ENCODE peak calls at places on chromosomes 1 and 21, in seven cellular contexts. C is AG04450, I is AG09309, S is left ventricle myocardium inferior, Y is NB4, Q is dorsolateral prefrontal cortex, Z is OCI-LY7. W is an unnamed sample.

GRCh38 chr1:8394456-8395321 is 76.8 kb downstream of the SLC45A1 start:
- DNase-seq in C (peak; percentile 82), I (peak; percentile 80), S (no peak), Y (no peak), Q (no peak), Z (no peak), W (no peak)

GRCh38 chr1:116446686-116447085 is 73.6 kb downstream of the ATP1A1 start:
- DNase-seq in C (no peak), I (no peak), S (no peak), Y (no peak), Q (no peak), Z (no peak), W (no peak)

GRCh38 chr1:41670558-41670957 is 186.1 kb upstream of the EDN2 start:
- DNase-seq in C (no peak), I (peak; percentile 31), S (no peak), Y (no peak), Q (no peak), Z (no peak), W (no peak)

GRCh38 chr21:34514576-34515135 is 2.6 kb upstream of the KCNE1 start:
- DNase-seq in C (no peak), I (no peak), S (no peak), Y (no peak), Q (no peak), Z (no peak), W (no peak)

GRCh38 chr1:117612517-117613248 is 6.8 kb downstream of the TENT5C start:
- DNase-seq in C (peak; percentile 58), I (peak; percentile 78), S (no peak), Y (peak; percentile 89), Q (no peak), Z (no peak), W (no peak)

GRCh38 chr1:7962011-7962335 is 462 bp downstream of the PARK7 start:
- DNase-seq in C (no peak), I (no peak), S (no peak), Y (no peak), Q (no peak), Z (no peak), W (no peak)

GRCh38 chr1:247857986-247858356 is 984 bp downstream of the TRIM58 start:
- DNase-seq in C (no peak), I (no peak), S (no peak), Y (no peak), Q (no peak), Z (no peak), W (no peak)

GRCh38 chr1:61851849-61852692 is 109.8 kb downstream of the PATJ start:
- DNase-seq in C (peak; percentile 58), I (peak; percentile 41), S (no peak), Y (peak; percentile 66), Q (no peak), Z (peak; percentile 69), W (peak; percentile 62)

GRCh38 chr1:43853161-43853921 is 80.3 kb upstream of the ARTN start:
- DNase-seq in C (no peak), I (peak; percentile 56), S (peak; percentile 74), Y (peak; percentile 92), Q (peak; percentile 61), Z (peak; percentile 45), W (peak; percentile 68)

GRCh38 chr1:81556968-81557367 is 243.8 kb upstream of the ADGRL2 start:
- DNase-seq in C (no peak), I (no peak), S (no peak), Y (no peak), Q (no peak), Z (no peak), W (no peak)

GRCh38 chr1:202958544-202959275 is 598 bp upstream of the ADIPOR1 start:
- DNase-seq in C (no peak), I (no peak), S (no peak), Y (peak; percentile 16), Q (no peak), Z (no peak), W (peak; percentile 16)

GRCh38 chr21:46119565-46120271 is 21.8 kb downstream of the COL6A2 start:
- DNase-seq in C (no peak), I (no peak), S (peak; percentile 11), Y (no peak), Q (no peak), Z (no peak), W (no peak)

GRCh38 chr1:22024485-22025367 is 23.3 kb downstream of the CELA3A start:
- DNase-seq in C (peak; percentile 44), I (no peak), S (peak; percentile 33), Y (peak; percentile 84), Q (peak; percentile 51), Z (peak; percentile 80), W (peak; percentile 84)

GRCh38 chr1:180501865-180502360 is 464 bp downstream of the ACBD6 start:
- DNase-seq in C (no peak), I (no peak), S (no peak), Y (no peak), Q (no peak), Z (peak; percentile 63), W (no peak)

DNA sequence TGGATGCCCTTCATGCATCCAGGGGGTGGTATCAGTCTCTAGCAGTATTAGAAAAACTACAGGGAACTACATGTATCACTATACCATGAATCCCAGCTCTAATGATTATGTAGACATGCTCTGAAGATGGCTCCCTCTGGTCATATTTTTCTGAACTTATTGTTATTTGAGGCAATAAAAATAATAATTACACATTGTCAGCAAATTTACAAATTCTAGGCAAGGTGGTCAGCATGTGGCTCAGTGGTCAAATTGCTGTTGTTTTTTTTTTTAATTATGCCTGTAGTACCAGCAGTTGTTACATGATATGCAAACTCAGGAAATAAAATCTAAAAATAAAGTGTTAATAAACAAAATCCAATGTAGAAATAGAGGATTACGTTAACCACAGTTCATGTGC is 22.5 kb downstream of the ASTN1 start:
- DNase-seq in C (no peak), I (no peak), S (no peak), Y (no peak), Q (no peak), Z (no peak), W (no peak)
- H3K4me3 ChIP-seq in C (no peak overlapping the region), I (no peak overlapping the region), S (no peak overlapping the region), Y (no peak overlapping the region), Q (no peak overlapping the region), Z (no peak overlapping the region), W (no peak overlapping the region)

GRCh38 chr1:65629788-65630187 is 162.9 kb upstream of the PDE4B start:
- DNase-seq in C (no peak), I (no peak), S (no peak), Y (no peak), Q (no peak), Z (no peak), W (no peak)

GRCh38 chr1:65626003-65626402 is 166.7 kb upstream of the PDE4B start:
- DNase-seq in C (no peak), I (no peak), S (no peak), Y (no peak), Q (no peak), Z (no peak), W (no peak)

GRCh38 chr1:65625528-65625927 is 167.2 kb upstream of the PDE4B start:
- DNase-seq in C (no peak), I (no peak), S (no peak), Y (no peak), Q (no peak), Z (no peak), W (no peak)

GRCh38 chr1:65623895-65624294 is 168.8 kb upstream of the PDE4B start:
- DNase-seq in C (no peak), I (no peak), S (no peak), Y (no peak), Q (no peak), Z (no peak), W (no peak)
- TF ChIP-seq CTCF in C (peak; percentile 34), I (peak; percentile 14), S (no peak), Y (no peak), Q (no peak), Z (no peak), W (no peak)

DNA sequence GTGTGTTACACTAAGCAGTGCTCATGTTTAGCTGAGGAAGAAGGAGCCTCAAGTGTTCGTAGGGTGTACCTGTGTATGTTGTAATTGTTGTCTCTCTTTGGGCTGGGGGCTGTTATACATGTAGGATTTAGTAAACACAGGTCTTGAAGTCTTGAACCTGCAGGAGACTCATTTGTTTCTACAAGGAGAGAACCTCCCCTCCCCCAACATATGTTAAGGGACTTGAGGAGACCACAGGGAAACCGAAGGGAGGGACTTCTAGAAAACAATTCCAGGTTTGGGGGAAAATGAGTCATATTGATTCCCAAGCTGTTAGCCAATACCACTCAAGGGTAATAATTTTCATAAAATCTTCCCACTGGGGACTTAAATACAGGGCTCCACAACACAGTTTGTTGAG is 25.0 kb upstream of the AGBL4 start:
- DNase-seq in C (no peak), I (no peak), S (no peak), Y (no peak), Q (no peak), Z (no peak), W (no peak)
- H3K4me3 ChIP-seq in C (no peak overlapping the region), I (no peak overlapping the region), S (no peak overlapping the region), Y (no peak overlapping the region), Q (peak overlapping the region; percentile 63), Z (no peak overlapping the region), W (no peak overlapping the region)

DNA sequence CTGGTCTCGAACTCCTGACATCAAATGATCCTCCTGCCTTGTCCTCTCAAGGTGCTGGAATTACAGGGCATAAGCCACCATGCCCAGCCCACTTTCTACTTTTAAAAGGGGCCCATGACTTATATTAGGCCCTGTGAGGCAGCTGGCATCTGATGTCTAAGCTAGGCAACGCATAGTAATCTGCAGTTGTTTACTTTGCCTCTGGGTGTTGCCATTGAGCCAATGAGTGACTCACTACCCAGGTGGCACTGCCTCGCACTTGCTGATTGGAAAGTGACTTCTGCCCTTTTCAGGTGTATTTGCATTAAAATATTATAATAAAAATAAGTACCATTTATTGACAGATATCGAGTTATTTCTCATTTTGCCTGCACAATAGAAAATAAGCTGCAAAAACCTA is 84.9 kb downstream of the KIF14 start:
- DNase-seq in C (no peak), I (no peak), S (no peak), Y (peak; percentile 25), Q (no peak), Z (peak; percentile 35), W (peak; percentile 37)
- TF ChIP-seq CTCF in C (no peak), I (no peak), S (no peak), Y (peak; percentile 38), Q (no peak), Z (peak; percentile 68), W (peak; percentile 27)

W was measured in GM12865.